ENCODE peak calls at places on chromosomes 5 and 9, in six cellular contexts. One of them, this sample, is unnamed.
A peak's percentile ranks its signal among the peaks of the same experiment; 100 is the strongest.

GRCh38 chr5:54883374-54884194 is 101.8 kb downstream of the ESM1 start:
- DNase-seq in HTR-8/SVneo: peak; percentile 45
- DNase-seq in HAP-1: no peak
- DNase-seq in skeletal muscle cell: peak; percentile 45
- DNase-seq in T-helper 1 cell: no peak
- DNase-seq in non-pigmented ciliary epithelial cell: no peak
- DNase-seq in this sample: no peak

GRCh38 chr9:81597749-81598497 is 91.4 kb downstream of the TLE1 start:
- DNase-seq in T-helper 1 cell: no peak
- DNase-seq in HAP-1: no peak
- DNase-seq in skeletal muscle cell: no peak
- DNase-seq in HTR-8/SVneo: no peak
- DNase-seq in non-pigmented ciliary epithelial cell: no peak
- DNase-seq in this sample: no peak

GRCh38 chr9:115691097-115691496 is 462.5 kb upstream of the PAPPA start:
- DNase-seq in HAP-1: no peak
- DNase-seq in T-helper 1 cell: no peak
- DNase-seq in skeletal muscle cell: peak; percentile 94
- DNase-seq in HTR-8/SVneo: peak; percentile 23
- DNase-seq in non-pigmented ciliary epithelial cell: peak; percentile 99
- DNase-seq in this sample: peak; percentile 99

GRCh38 chr5:124748687-124749594 is 2.5 kb upstream of the ZNF608 start:
- DNase-seq in HTR-8/SVneo: peak; percentile 77
- DNase-seq in non-pigmented ciliary epithelial cell: peak; percentile 83
- DNase-seq in skeletal muscle cell: peak; percentile 72
- DNase-seq in HAP-1: peak; percentile 87
- DNase-seq in T-helper 1 cell: no peak
- DNase-seq in this sample: no peak

GRCh38 chr9:90936380-90936779 is 134.8 kb downstream of the SYK start:
- DNase-seq in skeletal muscle cell: no peak
- DNase-seq in HAP-1: no peak
- DNase-seq in non-pigmented ciliary epithelial cell: no peak
- DNase-seq in HTR-8/SVneo: no peak
- DNase-seq in T-helper 1 cell: no peak
- DNase-seq in this sample: no peak

GRCh38 chr9:12818431-12819000 is 43.7 kb downstream of the LURAP1L start:
- DNase-seq in non-pigmented ciliary epithelial cell: no peak
- DNase-seq in T-helper 1 cell: no peak
- DNase-seq in HTR-8/SVneo: no peak
- DNase-seq in HAP-1: no peak
- DNase-seq in skeletal muscle cell: no peak
- DNase-seq in this sample: peak; percentile 79

GRCh38 chr5:57824047-57824446 is 341.4 kb upstream of the ACTBL2 start:
- DNase-seq in non-pigmented ciliary epithelial cell: peak; percentile 94
- DNase-seq in skeletal muscle cell: no peak
- DNase-seq in HAP-1: no peak
- DNase-seq in HTR-8/SVneo: no peak
- DNase-seq in T-helper 1 cell: no peak
- DNase-seq in this sample: peak; percentile 90

GRCh38 chr5:150158170-150158949 is 2.7 kb upstream of the PDGFRB start:
- DNase-seq in HTR-8/SVneo: no peak
- DNase-seq in HAP-1: no peak
- DNase-seq in non-pigmented ciliary epithelial cell: no peak
- DNase-seq in skeletal muscle cell: no peak
- DNase-seq in T-helper 1 cell: no peak
- DNase-seq in this sample: no peak

GRCh38 chr5:109939109-109939682 is 249.5 kb downstream of the MAN2A1 start:
- DNase-seq in T-helper 1 cell: no peak
- DNase-seq in skeletal muscle cell: peak; percentile 50
- DNase-seq in non-pigmented ciliary epithelial cell: peak; percentile 17
- DNase-seq in HAP-1: no peak
- DNase-seq in HTR-8/SVneo: peak; percentile 10
- DNase-seq in this sample: peak; percentile 82

GRCh38 chr9:78973906-78974305 is 597.9 kb upstream of the TLE4 start:
- DNase-seq in skeletal muscle cell: no peak
- DNase-seq in HTR-8/SVneo: peak; percentile 48
- DNase-seq in non-pigmented ciliary epithelial cell: peak; percentile 24
- DNase-seq in T-helper 1 cell: no peak
- DNase-seq in HAP-1: no peak
- DNase-seq in this sample: peak; percentile 16

GRCh38 chr5:176401281-176402205 is 13.0 kb downstream of the HIGD2A start:
- DNase-seq in HTR-8/SVneo: no peak
- DNase-seq in non-pigmented ciliary epithelial cell: no peak
- DNase-seq in skeletal muscle cell: no peak
- DNase-seq in T-helper 1 cell: no peak
- DNase-seq in HAP-1: no peak
- DNase-seq in this sample: no peak

GRCh38 chr9:93827545-93828330 is 127.4 kb downstream of the BARX1 start:
- DNase-seq in non-pigmented ciliary epithelial cell: peak; percentile 1
- DNase-seq in skeletal muscle cell: peak; percentile 1
- DNase-seq in HTR-8/SVneo: peak; percentile 66
- DNase-seq in T-helper 1 cell: peak; percentile 13
- DNase-seq in HAP-1: peak; percentile 69
- DNase-seq in this sample: no peak

GRCh38 chr9:106532616-106533015 is 330.4 kb upstream of the ZNF462 start:
- DNase-seq in T-helper 1 cell: no peak
- DNase-seq in skeletal muscle cell: no peak
- DNase-seq in non-pigmented ciliary epithelial cell: no peak
- DNase-seq in HAP-1: no peak
- DNase-seq in HTR-8/SVneo: no peak
- DNase-seq in this sample: no peak

GRCh38 chr9:133419005-133419404 is 1.2 kb upstream of the REXO4 start:
- DNase-seq in HTR-8/SVneo: no peak
- DNase-seq in T-helper 1 cell: no peak
- DNase-seq in non-pigmented ciliary epithelial cell: no peak
- DNase-seq in skeletal muscle cell: no peak
- DNase-seq in HAP-1: no peak
- DNase-seq in this sample: no peak

GRCh38 chr5:173663810-173664526 is 47.5 kb upstream of the BOD1 start:
- DNase-seq in skeletal muscle cell: no peak
- DNase-seq in HAP-1: no peak
- DNase-seq in non-pigmented ciliary epithelial cell: no peak
- DNase-seq in HTR-8/SVneo: no peak
- DNase-seq in T-helper 1 cell: no peak
- DNase-seq in this sample: no peak

GRCh38 chr5:40332945-40333344 is 346.8 kb upstream of the PTGER4 start:
- DNase-seq in HTR-8/SVneo: no peak
- DNase-seq in HAP-1: no peak
- DNase-seq in non-pigmented ciliary epithelial cell: peak; percentile 3
- DNase-seq in T-helper 1 cell: no peak
- DNase-seq in skeletal muscle cell: no peak
- DNase-seq in this sample: no peak

GRCh38 chr5:176731506-176732192 is 78.7 kb upstream of the UNC5A start:
- DNase-seq in non-pigmented ciliary epithelial cell: no peak
- DNase-seq in skeletal muscle cell: no peak
- DNase-seq in T-helper 1 cell: no peak
- DNase-seq in HTR-8/SVneo: no peak
- DNase-seq in HAP-1: no peak
- DNase-seq in this sample: no peak

GRCh38 chr9:132260846-132261245 is 93.9 kb downstream of the SETX start:
- DNase-seq in non-pigmented ciliary epithelial cell: no peak
- DNase-seq in T-helper 1 cell: no peak
- DNase-seq in skeletal muscle cell: no peak
- DNase-seq in HAP-1: no peak
- DNase-seq in HTR-8/SVneo: no peak
- DNase-seq in this sample: no peak

GRCh38 chr9:76530458-76531100 is 71.6 kb downstream of the GCNT1 start:
- DNase-seq in HTR-8/SVneo: no peak
- DNase-seq in skeletal muscle cell: no peak
- DNase-seq in non-pigmented ciliary epithelial cell: no peak
- DNase-seq in HAP-1: no peak
- DNase-seq in T-helper 1 cell: no peak
- DNase-seq in this sample: no peak

GRCh38 chr9:14315754-14316573 is 2.0 kb upstream of the NFIB start:
- DNase-seq in non-pigmented ciliary epithelial cell: no peak
- DNase-seq in T-helper 1 cell: no peak
- DNase-seq in HTR-8/SVneo: peak; percentile 3
- DNase-seq in skeletal muscle cell: no peak
- DNase-seq in HAP-1: peak; percentile 47
- DNase-seq in this sample: no peak

GRCh38 chr5:93274291-93274690 is 306.7 kb downstream of the NR2F1-AS1 start:
- DNase-seq in non-pigmented ciliary epithelial cell: peak; percentile 74
- DNase-seq in skeletal muscle cell: peak; percentile 31
- DNase-seq in HTR-8/SVneo: no peak
- DNase-seq in HAP-1: no peak
- DNase-seq in T-helper 1 cell: no peak
- DNase-seq in this sample: no peak

GRCh38 chr9:95004452-95005275 is 278.2 kb downstream of the AOPEP start:
- DNase-seq in skeletal muscle cell: no peak
- DNase-seq in HTR-8/SVneo: no peak
- DNase-seq in non-pigmented ciliary epithelial cell: no peak
- DNase-seq in T-helper 1 cell: no peak
- DNase-seq in HAP-1: peak; percentile 76
- DNase-seq in this sample: no peak

GRCh38 chr9:93071464-93071863 is 13.0 kb downstream of the SUSD3 start:
- DNase-seq in HTR-8/SVneo: no peak
- DNase-seq in HAP-1: peak; percentile 76
- DNase-seq in skeletal muscle cell: no peak
- DNase-seq in non-pigmented ciliary epithelial cell: no peak
- DNase-seq in T-helper 1 cell: no peak
- DNase-seq in this sample: no peak

GRCh38 chr5:61177716-61178115 is 15.4 kb upstream of the SMIM15 start:
- DNase-seq in HTR-8/SVneo: no peak
- DNase-seq in non-pigmented ciliary epithelial cell: no peak
- DNase-seq in T-helper 1 cell: no peak
- DNase-seq in skeletal muscle cell: no peak
- DNase-seq in HAP-1: no peak
- DNase-seq in this sample: no peak

GRCh38 chr9:71121275-71122168 is at the start of gene TRPM3:
- DNase-seq in T-helper 1 cell: no peak
- DNase-seq in skeletal muscle cell: no peak
- DNase-seq in non-pigmented ciliary epithelial cell: no peak
- DNase-seq in HAP-1: no peak
- DNase-seq in HTR-8/SVneo: no peak
- DNase-seq in this sample: no peak

This sample was measured in HS-5.